ENCODE peak calls at places on chromosomes 5 and 9, in six cellular contexts. Z is neural progenitor cell, H is A549, U is tibial artery, X is lung, I is lower lobe of right lung. D is an unnamed sample. For H3K4me1, the result is how much of the 10 kb centered on the place peaks cover.

GRCh38 chr5:118553662-118554061 is 434.7 kb downstream of the DTWD2 start:
- DNase-seq in Z (no peak), H (no peak), U (peak), X (no peak), I (no peak), D (no peak)

GRCh38 chr5:109779036-109779735 is 89.5 kb downstream of the MAN2A1 start:
- DNase-seq in Z (no peak), H (no peak), U (no peak), X (no peak), I (no peak), D (no peak)

GRCh38 chr9:121860744-121861143 is 209.3 kb downstream of the DAB2IP start:
- DNase-seq in Z (no peak), H (no peak), U (peak), X (no peak), I (no peak), D (no peak)

GRCh38 chr9:93599571-93600403 is 23.4 kb downstream of the PHF2 start:
- DNase-seq in Z (no peak), H (no peak), U (peak), X (peak), I (no peak), D (no peak)

GRCh38 chr5:58071566-58071965 is 388.3 kb downstream of the PLK2 start:
- DNase-seq in Z (peak), H (no peak), U (no peak), X (no peak), I (no peak), D (no peak)

GRCh38 chr5:130337179-130337888 is 433.1 kb downstream of the CHSY3 start:
- DNase-seq in Z (no peak), H (peak), U (no peak), X (no peak), I (no peak), D (no peak)

GRCh38 chr5:173973614-173973969 is 15.4 kb upstream of the C5orf47 start:
- DNase-seq in Z (peak), H (no peak), U (no peak), X (no peak), I (peak), D (peak)

GRCh38 chr5:139402561-139403158 is 1.2 kb downstream of the SPATA24 start:
- DNase-seq in Z (peak), H (peak), U (no peak), X (no peak), I (no peak), D (peak)

GRCh38 chr5:136094189-136094912 is 38.3 kb upstream of the SMAD5 start:
- DNase-seq in Z (no peak), H (no peak), U (no peak), X (no peak), I (no peak), D (peak)

GRCh38 chr9:112032733-112033132 is 136.1 kb downstream of the UGCG start:
- DNase-seq in Z (no peak), H (no peak), U (no peak), X (no peak), I (no peak), D (no peak)

GRCh38 chr5:1008451-1009358 is at the start of gene NKD2:
- DNase-seq in Z (peak), H (peak), U (peak), X (no peak), I (peak), D (peak)

GRCh38 chr5:41871866-41872265 is 1.6 kb upstream of the OXCT1 start:
- DNase-seq in Z (no peak), H (no peak), U (peak), X (no peak), I (no peak), D (no peak)

GRCh38 chr9:96425500-96426169 is 7.5 kb upstream of the ZNF367 start:
- DNase-seq in Z (no peak), H (no peak), U (no peak), X (no peak), I (no peak), D (no peak)

GRCh38 chr5:135150767-135151166 is 116.7 kb upstream of the PITX1 start:
- DNase-seq in Z (no peak), H (no peak), U (peak), X (no peak), I (no peak), D (no peak)

GRCh38 chr9:119185298-119185697 is 183.9 kb downstream of the BRINP1 start:
- DNase-seq in Z (no peak), H (no peak), U (no peak), X (no peak), I (no peak), D (no peak)

GRCh38 chr9:112777914-112778313 is 27.4 kb downstream of the SNX30 start:
- DNase-seq in Z (no peak), H (no peak), U (no peak), X (no peak), I (no peak), D (no peak)

DNA sequence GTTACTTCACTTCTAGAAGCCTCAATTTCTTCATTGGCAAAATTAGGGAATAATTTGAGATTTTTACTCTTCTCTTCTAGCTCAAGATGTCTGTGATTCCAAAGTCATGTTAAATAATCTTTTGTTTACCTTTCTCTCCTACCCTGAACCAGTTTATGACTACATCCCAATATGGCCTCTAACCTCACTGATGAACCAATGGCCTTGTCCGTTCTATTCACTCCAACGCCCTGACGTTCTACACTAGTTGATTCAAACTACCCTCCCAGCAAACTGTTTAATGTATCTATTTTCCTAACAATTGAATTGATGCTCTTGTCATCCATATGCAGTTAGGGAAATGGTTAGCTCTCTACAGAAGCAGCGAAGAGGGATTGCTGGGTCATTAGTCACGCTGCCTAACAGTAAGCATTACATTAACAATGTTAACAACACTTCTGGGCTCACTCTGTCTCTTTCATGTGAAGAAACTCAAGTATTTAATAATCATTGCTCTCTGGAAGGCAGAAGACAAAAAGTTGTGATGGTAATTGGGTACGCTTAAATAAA is 38.0 kb downstream of the RAPGEF1 start:
- DNase-seq in Z (no peak), H (no peak), U (no peak), X (no peak), I (no peak), D (no peak)
- H3K4me1 ChIP-seq in Z (under half), H (half or more), U (under half), X (under half), I (half or more), D (under half)

GRCh38 chr5:179266291-179267070 is 78.8 kb downstream of the ADAMTS2 start:
- DNase-seq in Z (no peak), H (no peak), U (no peak), X (no peak), I (peak), D (peak)

GRCh38 chr5:179268399-179268952 is 76.8 kb downstream of the ADAMTS2 start:
- DNase-seq in Z (no peak), H (no peak), U (peak), X (no peak), I (peak), D (no peak)

GRCh38 chr5:179267671-179268071 is 77.6 kb downstream of the ADAMTS2 start:
- DNase-seq in Z (no peak), H (no peak), U (peak), X (no peak), I (peak), D (no peak)

GRCh38 chr5:179265529-179266290 is 79.6 kb downstream of the ADAMTS2 start:
- DNase-seq in Z (peak), H (no peak), U (peak), X (peak), I (peak), D (peak)

GRCh38 chr5:179267071-179267670 is 78.1 kb downstream of the ADAMTS2 start:
- DNase-seq in Z (peak), H (no peak), U (peak), X (no peak), I (peak), D (no peak)
- TF ChIP-seq CTCF in Z (peak), H (no peak), U (no peak), X (no peak), I (no peak), D (no peak)

GRCh38 chr5:132437604-132438275 is 52.8 kb downstream of the IRF1 start:
- DNase-seq in Z (peak), H (no peak), U (peak), X (peak), I (peak), D (peak)
- H3K4me1 ChIP-seq in Z (under half), H (under half), U (under half), X (under half), I (half or more), D (half or more)

DNA sequence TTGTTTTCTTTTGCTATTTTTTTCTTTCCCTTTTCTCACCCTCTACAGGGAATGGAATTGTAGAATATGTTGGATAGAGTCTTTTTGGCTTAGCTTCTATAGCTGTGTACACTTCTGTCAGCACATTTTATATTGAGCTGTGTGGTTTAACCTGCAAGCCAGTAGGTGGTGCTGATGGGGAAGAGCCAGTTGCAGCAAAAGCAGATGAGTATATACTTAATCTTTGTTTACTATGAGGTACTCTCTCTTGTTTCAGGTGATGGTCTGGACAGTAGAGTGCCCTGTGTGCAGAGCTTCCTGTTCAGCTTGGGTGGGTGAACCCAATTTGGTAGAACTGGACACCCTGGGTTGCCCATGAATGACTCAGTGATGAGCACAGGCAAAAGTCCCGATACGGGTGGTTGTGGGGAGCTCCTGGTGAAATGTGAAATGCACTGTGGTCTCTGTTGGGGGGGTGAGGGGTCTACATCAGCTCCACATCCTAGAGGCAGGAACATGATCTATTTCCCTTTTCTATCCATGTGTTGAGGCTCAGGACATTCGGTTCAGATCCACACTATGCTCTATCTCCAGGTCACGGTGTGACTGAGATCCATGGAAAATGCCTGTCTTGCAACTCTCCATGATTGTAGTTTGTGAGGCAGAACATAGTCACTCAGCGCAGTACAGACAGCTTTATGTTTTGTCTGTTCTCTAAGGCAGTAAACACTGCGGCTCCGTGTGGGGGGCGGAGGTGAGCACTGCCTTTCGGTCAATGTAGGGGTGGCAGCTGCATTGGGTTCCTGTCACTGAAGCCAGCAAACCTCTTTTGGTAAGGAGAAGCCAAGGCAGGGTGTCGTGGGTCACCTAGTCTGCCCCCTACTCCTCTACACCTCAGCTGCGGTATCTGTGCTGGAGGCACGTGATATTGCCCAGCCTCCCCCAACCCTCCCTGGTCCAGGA is 353.2 kb downstream of the PRR16 start:
- DNase-seq in Z (peak), H (no peak), U (no peak), X (no peak), I (no peak), D (no peak)
- TF ChIP-seq CTCF in Z (peak), H (no peak), U (no peak), X (no peak), I (peak), D (no peak)